ENCODE peak calls at places on chromosomes 16 and 17, in nine cellular contexts. L is neural crest cell; C is WTC11; W is endothelial cell of umbilical vein; U is glutamatergic neuron; D is CD8-positive, alpha-beta T cell; E is B cell; J is heart right ventricle; G is uterus. X is an unnamed sample.

GRCh38 chr17:27380551-27380950 is 75.7 kb upstream of the KSR1 start:
- DNase-seq in J (no peak), C (no peak), D (no peak), E (no peak), G (no peak), U (no peak), W (no peak), L (no peak), X (no peak)

GRCh38 chr16:60107467-60107866 is 1373.4 kb upstream of the GOT2 start:
- DNase-seq in C (no peak), L (no peak), D (no peak), J (peak), W (peak), E (no peak), U (no peak), G (no peak), X (no peak)

GRCh38 chr16:87303431-87303930 is 13.7 kb downstream of the C16orf95 start:
- DNase-seq in C (no peak), G (no peak), W (no peak), U (no peak), L (no peak), J (no peak), D (no peak), E (no peak), X (no peak)

GRCh38 chr16:81367821-81368220 is 53.1 kb downstream of the GAN start:
- DNase-seq in W (peak), E (no peak), G (no peak), L (no peak), D (no peak), C (no peak), U (no peak), J (no peak), X (no peak)

GRCh38 chr16:67961551-67961957 is 6.9 kb downstream of the SLC12A4 start:
- DNase-seq in J (no peak), D (no peak), L (no peak), E (no peak), W (no peak), G (no peak), U (no peak), C (no peak), X (no peak)

GRCh38 chr17:56636276-56636675 is 42.8 kb downstream of the NOG start:
- DNase-seq in C (no peak), U (no peak), D (no peak), W (no peak), J (no peak), G (no peak), L (no peak), E (no peak), X (no peak)

GRCh38 chr16:27547851-27548250 is 1.9 kb downstream of the GTF3C1 start:
- DNase-seq in J (no peak), L (no peak), E (no peak), G (no peak), U (no peak), D (no peak), W (no peak), C (no peak), X (no peak)

GRCh38 chr16:23258919-23259237 is 43.2 kb upstream of the SCNN1B start:
- DNase-seq in D (no peak), U (no peak), L (no peak), C (no peak), W (no peak), G (no peak), E (no peak), J (no peak), X (no peak)

GRCh38 chr16:87263418-87264052 is 53.7 kb downstream of the C16orf95 start:
- DNase-seq in E (no peak), L (no peak), J (no peak), W (no peak), D (no peak), U (no peak), G (no peak), C (no peak), X (no peak)

GRCh38 chr16:21279501-21279900 is 1.4 kb upstream of the CRYM start:
- DNase-seq in L (no peak), G (no peak), C (no peak), E (no peak), D (no peak), J (no peak), U (no peak), W (no peak), X (no peak)

GRCh38 chr17:18038149-18038850 is 668 bp downstream of the ATPAF2 start:
- DNase-seq in L (no peak), J (no peak), W (peak), C (no peak), E (peak), D (no peak), G (no peak), U (no peak), X (no peak)

GRCh38 chr16:1495281-1496262 is 2.4 kb downstream of the TELO2 start:
- DNase-seq in J (no peak), E (no peak), G (no peak), C (no peak), W (no peak), L (no peak), D (no peak), U (no peak), X (no peak)

GRCh38 chr17:28533091-28533670 is 19.2 kb downstream of the UNC119 start:
- DNase-seq in U (no peak), C (no peak), G (no peak), J (no peak), E (no peak), D (no peak), W (no peak), L (no peak), X (no peak)

GRCh38 chr17:79988163-79988971 is 47.3 kb downstream of the TBC1D16 start:
- DNase-seq in W (peak), C (no peak), G (peak), L (no peak), U (no peak), D (no peak), J (no peak), E (no peak), X (no peak)

GRCh38 chr17:42310281-42311156 is 22.2 kb downstream of the STAT5A start:
- DNase-seq in J (no peak), L (no peak), C (peak), U (no peak), D (no peak), G (peak), W (no peak), E (no peak), X (no peak)
- TF ChIP-seq CTCF in J (no peak), L (no peak), C (no peak), U (no peak), D (no peak), G (no peak), W (no peak), E (no peak), X (no peak)

GRCh38 chr16:10122546-10122945 is 59.7 kb downstream of the GRIN2A start:
- DNase-seq in G (no peak), C (peak), L (peak), W (no peak), D (no peak), U (no peak), E (no peak), J (no peak), X (no peak)
- TF ChIP-seq CTCF in G (no peak), C (no peak), L (peak), W (no peak), D (no peak), U (peak), E (no peak), J (peak), X (no peak)

GRCh38 chr16:66167564-66168291 is 198.8 kb upstream of the CDH5 start:
- DNase-seq in J (no peak), D (no peak), E (no peak), G (no peak), L (no peak), U (no peak), C (peak), W (no peak), X (no peak)
- TF ChIP-seq CTCF in J (no peak), D (no peak), E (no peak), G (no peak), L (no peak), U (no peak), C (no peak), W (no peak), X (no peak)

GRCh38 chr16:72195609-72196008 is 23.7 kb upstream of the PMFBP1 start:
- DNase-seq in J (no peak), L (peak), D (no peak), U (peak), W (no peak), E (no peak), C (peak), G (no peak), X (no peak)
- TF ChIP-seq CTCF in J (no peak), L (peak), D (no peak), U (no peak), W (no peak), E (no peak), C (no peak), G (no peak), X (no peak)

GRCh38 chr16:74745109-74745615 is 29.5 kb downstream of the FA2H start:
- DNase-seq in L (no peak), J (no peak), D (no peak), G (no peak), C (no peak), U (no peak), E (no peak), W (no peak), X (no peak)
- TF ChIP-seq CTCF in L (no peak), J (no peak), D (no peak), G (no peak), C (no peak), U (no peak), E (no peak), W (no peak), X (no peak)

DNA sequence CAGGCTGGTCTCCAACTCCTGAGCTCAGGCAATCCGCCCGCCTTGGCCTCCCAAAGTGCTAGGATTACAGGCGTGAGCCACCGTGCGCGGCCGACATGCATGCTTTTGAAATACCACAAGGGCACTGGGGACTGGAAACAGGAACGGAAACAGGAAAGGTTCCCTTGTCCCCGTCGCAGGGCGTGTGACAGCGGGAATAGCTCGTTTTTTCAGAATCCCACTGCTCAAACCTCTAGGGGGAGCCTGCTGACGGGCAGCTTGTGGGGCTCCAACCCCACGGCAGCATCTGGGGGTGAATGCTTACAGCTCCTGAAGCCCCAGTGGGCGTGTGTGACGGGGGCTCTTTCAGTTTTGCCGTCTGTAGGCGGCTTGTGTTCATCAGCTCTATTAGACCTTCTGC is 18.8 kb upstream of the ASGR2 start:
- DNase-seq in G (no peak), J (peak), D (peak), W (peak), E (peak), L (peak), C (peak), U (peak), X (no peak)
- TF ChIP-seq CTCF in G (no peak), J (peak), D (peak), W (peak), E (peak), L (peak), C (no peak), U (peak), X (no peak)

GRCh38 chr16:52976539-52977167 is 76.0 kb downstream of the CHD9NB start:
- DNase-seq in D (no peak), C (no peak), G (no peak), E (peak), J (peak), U (no peak), W (peak), L (no peak), X (no peak)
- TF ChIP-seq CTCF in D (no peak), C (no peak), G (peak), E (no peak), J (peak), U (no peak), W (peak), L (peak), X (no peak)

GRCh38 chr17:58621174-58621573 is 70.7 kb downstream of the TEX14 start:
- DNase-seq in E (no peak), D (no peak), J (no peak), U (no peak), L (no peak), G (no peak), W (no peak), C (no peak), X (no peak)
- TF ChIP-seq CTCF in E (no peak), D (no peak), J (no peak), U (no peak), L (no peak), G (no peak), W (no peak), C (no peak), X (no peak)

X was measured in omental fat pad.